ENCODE peak calls at places on chromosome 15, in seven cellular contexts. One of them, this sample, is unnamed.

GRCh38 chr15:77179541-77179998 is 108.7 kb upstream of the TSPAN3 start:
- DNase-seq in A673: no peak
- DNase-seq in H4: no peak
- DNase-seq in LHCN-M2: no peak
- DNase-seq in stimulated activated CD4-positive, alpha-beta T cell treated with anti-CD3 and anti-CD28 coated beads, Interleukin-4, amount 100 ng/mL, for 48 hours: peak
- DNase-seq in epithelial cell of esophagus: no peak
- DNase-seq in activated CD4-positive, alpha-beta T cell treated with anti-CD3 and anti-CD28 coated beads for 24 hours: no peak
- DNase-seq in this sample: no peak

GRCh38 chr15:74244818-74245341 is 8.8 kb downstream of the CCDC33 start:
- DNase-seq in A673: no peak
- DNase-seq in H4: no peak
- DNase-seq in LHCN-M2: no peak
- DNase-seq in stimulated activated CD4-positive, alpha-beta T cell treated with anti-CD3 and anti-CD28 coated beads, Interleukin-4, amount 100 ng/mL, for 48 hours: no peak
- DNase-seq in epithelial cell of esophagus: no peak
- DNase-seq in activated CD4-positive, alpha-beta T cell treated with anti-CD3 and anti-CD28 coated beads for 24 hours: no peak
- DNase-seq in this sample: no peak

GRCh38 chr15:101147181-101147580 is 104.7 kb downstream of the CHSY1 start:
- DNase-seq in A673: no peak
- DNase-seq in H4: no peak
- DNase-seq in LHCN-M2: no peak
- DNase-seq in stimulated activated CD4-positive, alpha-beta T cell treated with anti-CD3 and anti-CD28 coated beads, Interleukin-4, amount 100 ng/mL, for 48 hours: no peak
- DNase-seq in epithelial cell of esophagus: no peak
- DNase-seq in activated CD4-positive, alpha-beta T cell treated with anti-CD3 and anti-CD28 coated beads for 24 hours: no peak
- DNase-seq in this sample: no peak

GRCh38 chr15:58758141-58758540 is 8.6 kb upstream of the ADAM10 start:
- DNase-seq in A673: no peak
- DNase-seq in H4: no peak
- DNase-seq in LHCN-M2: peak
- DNase-seq in stimulated activated CD4-positive, alpha-beta T cell treated with anti-CD3 and anti-CD28 coated beads, Interleukin-4, amount 100 ng/mL, for 48 hours: no peak
- DNase-seq in epithelial cell of esophagus: peak
- DNase-seq in activated CD4-positive, alpha-beta T cell treated with anti-CD3 and anti-CD28 coated beads for 24 hours: no peak
- DNase-seq in this sample: no peak

GRCh38 chr15:52540374-52541012 is 11.8 kb upstream of the MYO5A start:
- DNase-seq in A673: no peak
- DNase-seq in H4: no peak
- DNase-seq in LHCN-M2: no peak
- DNase-seq in stimulated activated CD4-positive, alpha-beta T cell treated with anti-CD3 and anti-CD28 coated beads, Interleukin-4, amount 100 ng/mL, for 48 hours: no peak
- DNase-seq in epithelial cell of esophagus: no peak
- DNase-seq in activated CD4-positive, alpha-beta T cell treated with anti-CD3 and anti-CD28 coated beads for 24 hours: no peak
- DNase-seq in this sample: no peak

GRCh38 chr15:99507016-99507731 is 58.6 kb upstream of the MEF2A start:
- DNase-seq in A673: peak
- DNase-seq in H4: peak
- DNase-seq in LHCN-M2: peak
- DNase-seq in stimulated activated CD4-positive, alpha-beta T cell treated with anti-CD3 and anti-CD28 coated beads, Interleukin-4, amount 100 ng/mL, for 48 hours: no peak
- DNase-seq in epithelial cell of esophagus: no peak
- DNase-seq in activated CD4-positive, alpha-beta T cell treated with anti-CD3 and anti-CD28 coated beads for 24 hours: no peak
- DNase-seq in this sample: no peak

GRCh38 chr15:83775738-83776137 is 121.8 kb downstream of the ADAMTSL3 start:
- DNase-seq in A673: no peak
- DNase-seq in H4: peak
- DNase-seq in LHCN-M2: peak
- DNase-seq in stimulated activated CD4-positive, alpha-beta T cell treated with anti-CD3 and anti-CD28 coated beads, Interleukin-4, amount 100 ng/mL, for 48 hours: no peak
- DNase-seq in epithelial cell of esophagus: no peak
- DNase-seq in activated CD4-positive, alpha-beta T cell treated with anti-CD3 and anti-CD28 coated beads for 24 hours: no peak
- DNase-seq in this sample: no peak

GRCh38 chr15:28014623-28015200 is 84.4 kb downstream of the OCA2 start:
- DNase-seq in A673: no peak
- DNase-seq in H4: no peak
- DNase-seq in LHCN-M2: no peak
- DNase-seq in stimulated activated CD4-positive, alpha-beta T cell treated with anti-CD3 and anti-CD28 coated beads, Interleukin-4, amount 100 ng/mL, for 48 hours: no peak
- DNase-seq in epithelial cell of esophagus: no peak
- DNase-seq in activated CD4-positive, alpha-beta T cell treated with anti-CD3 and anti-CD28 coated beads for 24 hours: no peak
- DNase-seq in this sample: no peak

GRCh38 chr15:42264790-42265189 is 8.2 kb upstream of the GANC start:
- DNase-seq in A673: peak
- DNase-seq in H4: no peak
- DNase-seq in LHCN-M2: no peak
- DNase-seq in stimulated activated CD4-positive, alpha-beta T cell treated with anti-CD3 and anti-CD28 coated beads, Interleukin-4, amount 100 ng/mL, for 48 hours: no peak
- DNase-seq in epithelial cell of esophagus: no peak
- DNase-seq in activated CD4-positive, alpha-beta T cell treated with anti-CD3 and anti-CD28 coated beads for 24 hours: no peak
- DNase-seq in this sample: no peak

GRCh38 chr15:98807262-98807661 is 158.9 kb downstream of the IGF1R start:
- DNase-seq in A673: peak
- DNase-seq in H4: peak
- DNase-seq in LHCN-M2: peak
- DNase-seq in stimulated activated CD4-positive, alpha-beta T cell treated with anti-CD3 and anti-CD28 coated beads, Interleukin-4, amount 100 ng/mL, for 48 hours: no peak
- DNase-seq in epithelial cell of esophagus: no peak
- DNase-seq in activated CD4-positive, alpha-beta T cell treated with anti-CD3 and anti-CD28 coated beads for 24 hours: no peak
- DNase-seq in this sample: no peak

GRCh38 chr15:83166218-83166617 is 41.4 kb downstream of the HDGFL3 start:
- DNase-seq in A673: no peak
- DNase-seq in H4: no peak
- DNase-seq in LHCN-M2: no peak
- DNase-seq in stimulated activated CD4-positive, alpha-beta T cell treated with anti-CD3 and anti-CD28 coated beads, Interleukin-4, amount 100 ng/mL, for 48 hours: no peak
- DNase-seq in epithelial cell of esophagus: no peak
- DNase-seq in activated CD4-positive, alpha-beta T cell treated with anti-CD3 and anti-CD28 coated beads for 24 hours: no peak
- DNase-seq in this sample: no peak

GRCh38 chr15:27706300-27706699 is 392.8 kb downstream of the OCA2 start:
- DNase-seq in A673: no peak
- DNase-seq in H4: no peak
- DNase-seq in LHCN-M2: no peak
- DNase-seq in stimulated activated CD4-positive, alpha-beta T cell treated with anti-CD3 and anti-CD28 coated beads, Interleukin-4, amount 100 ng/mL, for 48 hours: no peak
- DNase-seq in epithelial cell of esophagus: no peak
- DNase-seq in activated CD4-positive, alpha-beta T cell treated with anti-CD3 and anti-CD28 coated beads for 24 hours: no peak
- DNase-seq in this sample: no peak

GRCh38 chr15:76840830-76841460 is 64.2 kb downstream of the SCAPER start:
- DNase-seq in A673: peak
- DNase-seq in H4: peak
- DNase-seq in LHCN-M2: peak
- DNase-seq in stimulated activated CD4-positive, alpha-beta T cell treated with anti-CD3 and anti-CD28 coated beads, Interleukin-4, amount 100 ng/mL, for 48 hours: no peak
- DNase-seq in epithelial cell of esophagus: peak
- DNase-seq in activated CD4-positive, alpha-beta T cell treated with anti-CD3 and anti-CD28 coated beads for 24 hours: no peak
- DNase-seq in this sample: no peak

GRCh38 chr15:101452572-101452971 is 36.9 kb downstream of the PCSK6 start:
- DNase-seq in A673: no peak
- DNase-seq in H4: no peak
- DNase-seq in LHCN-M2: no peak
- DNase-seq in stimulated activated CD4-positive, alpha-beta T cell treated with anti-CD3 and anti-CD28 coated beads, Interleukin-4, amount 100 ng/mL, for 48 hours: no peak
- DNase-seq in epithelial cell of esophagus: no peak
- DNase-seq in activated CD4-positive, alpha-beta T cell treated with anti-CD3 and anti-CD28 coated beads for 24 hours: no peak
- DNase-seq in this sample: no peak

GRCh38 chr15:45684533-45684932 is 49.7 kb downstream of the SQOR start:
- DNase-seq in A673: no peak
- DNase-seq in H4: no peak
- DNase-seq in LHCN-M2: no peak
- DNase-seq in stimulated activated CD4-positive, alpha-beta T cell treated with anti-CD3 and anti-CD28 coated beads, Interleukin-4, amount 100 ng/mL, for 48 hours: no peak
- DNase-seq in epithelial cell of esophagus: no peak
- DNase-seq in activated CD4-positive, alpha-beta T cell treated with anti-CD3 and anti-CD28 coated beads for 24 hours: no peak
- DNase-seq in this sample: no peak

GRCh38 chr15:30872341-30872748 is 31.4 kb upstream of the FAN1 start:
- DNase-seq in A673: peak
- DNase-seq in H4: peak
- DNase-seq in LHCN-M2: peak
- DNase-seq in stimulated activated CD4-positive, alpha-beta T cell treated with anti-CD3 and anti-CD28 coated beads, Interleukin-4, amount 100 ng/mL, for 48 hours: peak
- DNase-seq in epithelial cell of esophagus: peak
- DNase-seq in activated CD4-positive, alpha-beta T cell treated with anti-CD3 and anti-CD28 coated beads for 24 hours: no peak
- DNase-seq in this sample: no peak

GRCh38 chr15:66763186-66764066 is 61.4 kb downstream of the SMAD6 start:
- DNase-seq in A673: peak
- DNase-seq in H4: peak
- DNase-seq in LHCN-M2: no peak
- DNase-seq in stimulated activated CD4-positive, alpha-beta T cell treated with anti-CD3 and anti-CD28 coated beads, Interleukin-4, amount 100 ng/mL, for 48 hours: no peak
- DNase-seq in epithelial cell of esophagus: no peak
- DNase-seq in activated CD4-positive, alpha-beta T cell treated with anti-CD3 and anti-CD28 coated beads for 24 hours: no peak
- DNase-seq in this sample: no peak

GRCh38 chr15:94451461-94451860 is 220.1 kb downstream of the MCTP2 start:
- DNase-seq in A673: no peak
- DNase-seq in H4: no peak
- DNase-seq in LHCN-M2: no peak
- DNase-seq in stimulated activated CD4-positive, alpha-beta T cell treated with anti-CD3 and anti-CD28 coated beads, Interleukin-4, amount 100 ng/mL, for 48 hours: no peak
- DNase-seq in epithelial cell of esophagus: peak
- DNase-seq in activated CD4-positive, alpha-beta T cell treated with anti-CD3 and anti-CD28 coated beads for 24 hours: no peak
- DNase-seq in this sample: no peak

GRCh38 chr15:98671060-98672008 is 23.0 kb downstream of the IGF1R start:
- DNase-seq in A673: no peak
- DNase-seq in H4: no peak
- DNase-seq in LHCN-M2: peak
- DNase-seq in stimulated activated CD4-positive, alpha-beta T cell treated with anti-CD3 and anti-CD28 coated beads, Interleukin-4, amount 100 ng/mL, for 48 hours: no peak
- DNase-seq in epithelial cell of esophagus: peak
- DNase-seq in activated CD4-positive, alpha-beta T cell treated with anti-CD3 and anti-CD28 coated beads for 24 hours: no peak
- DNase-seq in this sample: no peak

GRCh38 chr15:47027322-47027946 is 689.9 kb upstream of the SEMA6D start:
- DNase-seq in A673: peak
- DNase-seq in H4: peak
- DNase-seq in LHCN-M2: no peak
- DNase-seq in stimulated activated CD4-positive, alpha-beta T cell treated with anti-CD3 and anti-CD28 coated beads, Interleukin-4, amount 100 ng/mL, for 48 hours: no peak
- DNase-seq in epithelial cell of esophagus: peak
- DNase-seq in activated CD4-positive, alpha-beta T cell treated with anti-CD3 and anti-CD28 coated beads for 24 hours: no peak
- DNase-seq in this sample: no peak

GRCh38 chr15:78047631-78048409 is 29.7 kb downstream of the TBC1D2B start:
- DNase-seq in A673: no peak
- DNase-seq in H4: peak
- DNase-seq in LHCN-M2: no peak
- DNase-seq in stimulated activated CD4-positive, alpha-beta T cell treated with anti-CD3 and anti-CD28 coated beads, Interleukin-4, amount 100 ng/mL, for 48 hours: no peak
- DNase-seq in epithelial cell of esophagus: no peak
- DNase-seq in activated CD4-positive, alpha-beta T cell treated with anti-CD3 and anti-CD28 coated beads for 24 hours: no peak
- DNase-seq in this sample: no peak

GRCh38 chr15:50162988-50163718 is 18.8 kb upstream of the SLC27A2 start:
- DNase-seq in A673: no peak
- DNase-seq in H4: no peak
- DNase-seq in LHCN-M2: no peak
- DNase-seq in stimulated activated CD4-positive, alpha-beta T cell treated with anti-CD3 and anti-CD28 coated beads, Interleukin-4, amount 100 ng/mL, for 48 hours: no peak
- DNase-seq in epithelial cell of esophagus: peak
- DNase-seq in activated CD4-positive, alpha-beta T cell treated with anti-CD3 and anti-CD28 coated beads for 24 hours: no peak
- DNase-seq in this sample: no peak

GRCh38 chr15:35912196-35912595 is 366.2 kb upstream of the DPH6 start:
- DNase-seq in A673: peak
- DNase-seq in H4: no peak
- DNase-seq in LHCN-M2: peak
- DNase-seq in stimulated activated CD4-positive, alpha-beta T cell treated with anti-CD3 and anti-CD28 coated beads, Interleukin-4, amount 100 ng/mL, for 48 hours: no peak
- DNase-seq in epithelial cell of esophagus: peak
- DNase-seq in activated CD4-positive, alpha-beta T cell treated with anti-CD3 and anti-CD28 coated beads for 24 hours: no peak
- DNase-seq in this sample: no peak

GRCh38 chr15:49137861-49138260 is 17.5 kb downstream of the COPS2 start:
- DNase-seq in A673: no peak
- DNase-seq in H4: no peak
- DNase-seq in LHCN-M2: peak
- DNase-seq in stimulated activated CD4-positive, alpha-beta T cell treated with anti-CD3 and anti-CD28 coated beads, Interleukin-4, amount 100 ng/mL, for 48 hours: no peak
- DNase-seq in epithelial cell of esophagus: no peak
- DNase-seq in activated CD4-positive, alpha-beta T cell treated with anti-CD3 and anti-CD28 coated beads for 24 hours: no peak
- DNase-seq in this sample: no peak

GRCh38 chr15:85800460-85801123 is 5.9 kb upstream of the KLHL25 start:
- DNase-seq in A673: no peak
- DNase-seq in H4: peak
- DNase-seq in LHCN-M2: peak
- DNase-seq in stimulated activated CD4-positive, alpha-beta T cell treated with anti-CD3 and anti-CD28 coated beads, Interleukin-4, amount 100 ng/mL, for 48 hours: no peak
- DNase-seq in epithelial cell of esophagus: peak
- DNase-seq in activated CD4-positive, alpha-beta T cell treated with anti-CD3 and anti-CD28 coated beads for 24 hours: no peak
- DNase-seq in this sample: no peak

GRCh38 chr15:37204698-37205097 is 104.3 kb upstream of the MEIS2 start:
- DNase-seq in A673: peak
- DNase-seq in H4: peak
- DNase-seq in LHCN-M2: peak
- DNase-seq in stimulated activated CD4-positive, alpha-beta T cell treated with anti-CD3 and anti-CD28 coated beads, Interleukin-4, amount 100 ng/mL, for 48 hours: no peak
- DNase-seq in epithelial cell of esophagus: no peak
- DNase-seq in activated CD4-positive, alpha-beta T cell treated with anti-CD3 and anti-CD28 coated beads for 24 hours: no peak
- DNase-seq in this sample: no peak

GRCh38 chr15:72827216-72827615 is 43.7 kb upstream of the ADPGK start:
- DNase-seq in A673: no peak
- DNase-seq in H4: no peak
- DNase-seq in LHCN-M2: no peak
- DNase-seq in stimulated activated CD4-positive, alpha-beta T cell treated with anti-CD3 and anti-CD28 coated beads, Interleukin-4, amount 100 ng/mL, for 48 hours: no peak
- DNase-seq in epithelial cell of esophagus: peak
- DNase-seq in activated CD4-positive, alpha-beta T cell treated with anti-CD3 and anti-CD28 coated beads for 24 hours: no peak
- DNase-seq in this sample: no peak

GRCh38 chr15:68298336-68298735 is 20.8 kb downstream of the FEM1B start:
- DNase-seq in A673: no peak
- DNase-seq in H4: no peak
- DNase-seq in LHCN-M2: no peak
- DNase-seq in stimulated activated CD4-positive, alpha-beta T cell treated with anti-CD3 and anti-CD28 coated beads, Interleukin-4, amount 100 ng/mL, for 48 hours: no peak
- DNase-seq in epithelial cell of esophagus: no peak
- DNase-seq in activated CD4-positive, alpha-beta T cell treated with anti-CD3 and anti-CD28 coated beads for 24 hours: no peak
- DNase-seq in this sample: no peak

GRCh38 chr15:61051570-61052031 is 177.5 kb downstream of the RORA start:
- DNase-seq in A673: peak
- DNase-seq in H4: peak
- DNase-seq in LHCN-M2: peak
- DNase-seq in stimulated activated CD4-positive, alpha-beta T cell treated with anti-CD3 and anti-CD28 coated beads, Interleukin-4, amount 100 ng/mL, for 48 hours: no peak
- DNase-seq in epithelial cell of esophagus: peak
- DNase-seq in activated CD4-positive, alpha-beta T cell treated with anti-CD3 and anti-CD28 coated beads for 24 hours: no peak
- DNase-seq in this sample: no peak

GRCh38 chr15:32035285-32035684 is 5.0 kb downstream of the CHRNA7 start:
- DNase-seq in A673: no peak
- DNase-seq in H4: no peak
- DNase-seq in LHCN-M2: no peak
- DNase-seq in stimulated activated CD4-positive, alpha-beta T cell treated with anti-CD3 and anti-CD28 coated beads, Interleukin-4, amount 100 ng/mL, for 48 hours: no peak
- DNase-seq in epithelial cell of esophagus: no peak
- DNase-seq in activated CD4-positive, alpha-beta T cell treated with anti-CD3 and anti-CD28 coated beads for 24 hours: no peak
- DNase-seq in this sample: no peak

GRCh38 chr15:34984884-34985630 is 3.0 kb downstream of the ZNF770 start:
- DNase-seq in A673: no peak
- DNase-seq in H4: no peak
- DNase-seq in LHCN-M2: no peak
- DNase-seq in stimulated activated CD4-positive, alpha-beta T cell treated with anti-CD3 and anti-CD28 coated beads, Interleukin-4, amount 100 ng/mL, for 48 hours: no peak
- DNase-seq in epithelial cell of esophagus: peak
- DNase-seq in activated CD4-positive, alpha-beta T cell treated with anti-CD3 and anti-CD28 coated beads for 24 hours: no peak
- DNase-seq in this sample: no peak

GRCh38 chr15:58951388-58952060 is 18.0 kb upstream of the SLTM start:
- DNase-seq in A673: peak
- DNase-seq in H4: peak
- DNase-seq in LHCN-M2: peak
- DNase-seq in stimulated activated CD4-positive, alpha-beta T cell treated with anti-CD3 and anti-CD28 coated beads, Interleukin-4, amount 100 ng/mL, for 48 hours: no peak
- DNase-seq in epithelial cell of esophagus: peak
- DNase-seq in activated CD4-positive, alpha-beta T cell treated with anti-CD3 and anti-CD28 coated beads for 24 hours: no peak
- DNase-seq in this sample: no peak

GRCh38 chr15:31782951-31783350 is 247.4 kb upstream of the CHRNA7 start:
- DNase-seq in A673: no peak
- DNase-seq in H4: no peak
- DNase-seq in LHCN-M2: no peak
- DNase-seq in stimulated activated CD4-positive, alpha-beta T cell treated with anti-CD3 and anti-CD28 coated beads, Interleukin-4, amount 100 ng/mL, for 48 hours: no peak
- DNase-seq in epithelial cell of esophagus: no peak
- DNase-seq in activated CD4-positive, alpha-beta T cell treated with anti-CD3 and anti-CD28 coated beads for 24 hours: no peak
- DNase-seq in this sample: no peak

GRCh38 chr15:57553526-57553925 is 38.2 kb upstream of the MYZAP start:
- DNase-seq in A673: no peak
- DNase-seq in H4: no peak
- DNase-seq in LHCN-M2: no peak
- DNase-seq in stimulated activated CD4-positive, alpha-beta T cell treated with anti-CD3 and anti-CD28 coated beads, Interleukin-4, amount 100 ng/mL, for 48 hours: no peak
- DNase-seq in epithelial cell of esophagus: no peak
- DNase-seq in activated CD4-positive, alpha-beta T cell treated with anti-CD3 and anti-CD28 coated beads for 24 hours: no peak
- DNase-seq in this sample: no peak

GRCh38 chr15:52651868-52652267 is 27.3 kb downstream of the ATOSA start:
- DNase-seq in A673: peak
- DNase-seq in H4: peak
- DNase-seq in LHCN-M2: peak
- DNase-seq in stimulated activated CD4-positive, alpha-beta T cell treated with anti-CD3 and anti-CD28 coated beads, Interleukin-4, amount 100 ng/mL, for 48 hours: no peak
- DNase-seq in epithelial cell of esophagus: peak
- DNase-seq in activated CD4-positive, alpha-beta T cell treated with anti-CD3 and anti-CD28 coated beads for 24 hours: no peak
- DNase-seq in this sample: no peak

GRCh38 chr15:80818996-80819395 is 39.8 kb downstream of the CEMIP start:
- DNase-seq in A673: no peak
- DNase-seq in H4: no peak
- DNase-seq in LHCN-M2: no peak
- DNase-seq in stimulated activated CD4-positive, alpha-beta T cell treated with anti-CD3 and anti-CD28 coated beads, Interleukin-4, amount 100 ng/mL, for 48 hours: no peak
- DNase-seq in epithelial cell of esophagus: no peak
- DNase-seq in activated CD4-positive, alpha-beta T cell treated with anti-CD3 and anti-CD28 coated beads for 24 hours: no peak
- DNase-seq in this sample: no peak

This sample was measured in GM12892.